ENCODE peak calls at places on chromosomes 7 and 10, in five cellular contexts. J is AG04450, U is PC-3, N is cardiac fibroblast, T is HFF-Myc. V is an unnamed sample.

GRCh38 chr10:50582061-50582460 is 41.7 kb downstream of the SGMS1 start:
- DNase-seq in J (no peak), U (no peak), N (no peak), T (no peak), V (peak)

GRCh38 chr7:38339953-38340819 is 66.8 kb upstream of the TARP start:
- DNase-seq in J (no peak), U (no peak), N (no peak), T (no peak), V (no peak)

GRCh38 chr7:125061776-125062397 is 132.3 kb upstream of the POT1 start:
- DNase-seq in J (no peak), U (peak), N (peak), T (no peak), V (no peak)

GRCh38 chr7:20331231-20331880 is 656 bp downstream of the ITGB8 start:
- DNase-seq in J (no peak), U (peak), N (peak), T (no peak), V (peak)

GRCh38 chr10:15879058-15879457 is 18.8 kb upstream of the MINDY3 start:
- DNase-seq in J (no peak), U (peak), N (peak), T (no peak), V (peak)

GRCh38 chr7:36563706-36564325 is 160.5 kb downstream of the AOAH start:
- DNase-seq in J (peak), U (no peak), N (peak), T (no peak), V (peak)

GRCh38 chr10:3274414-3274813 is 101.8 kb upstream of the PITRM1 start:
- DNase-seq in J (no peak), U (no peak), N (no peak), T (no peak), V (no peak)

GRCh38 chr10:90020506-90020905 is 319.1 kb downstream of the KIF20B start:
- DNase-seq in J (no peak), U (peak), N (no peak), T (no peak), V (no peak)

GRCh38 chr10:101995451-101996063 is 60.4 kb downstream of the ARMH3 start:
- DNase-seq in J (no peak), U (peak), N (peak), T (no peak), V (peak)

GRCh38 chr7:128217030-128217805 is 23.9 kb upstream of the LEP start:
- DNase-seq in J (no peak), U (peak), N (peak), T (no peak), V (peak)

DNA sequence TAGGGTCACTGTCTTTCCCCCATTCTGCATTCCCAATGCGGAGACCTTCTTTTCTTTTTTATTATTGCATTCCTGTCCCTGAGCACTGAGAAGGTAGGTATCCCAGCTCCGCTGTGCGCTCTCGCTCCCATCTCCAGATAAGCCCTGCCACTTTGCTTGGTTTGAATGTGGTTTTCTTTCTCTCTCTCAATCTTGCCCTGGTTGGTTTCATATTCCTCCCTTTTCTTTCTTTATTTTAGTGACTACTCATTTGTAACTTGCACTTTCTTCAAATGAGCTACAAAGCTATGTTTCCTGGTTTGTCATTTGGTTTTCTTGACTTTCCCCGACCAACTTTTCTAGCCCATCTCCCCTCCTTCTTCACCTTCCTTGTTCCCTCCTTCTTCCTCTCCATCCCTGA is 29.0 kb upstream of the HSPB1 start:
- DNase-seq in J (no peak), U (no peak), N (no peak), T (no peak), V (no peak)
- H3K4me3 ChIP-seq in J (no peak), U (no peak), N (no peak), T (no peak), V (no peak)

GRCh38 chr10:107025676-107026075 is 138.8 kb downstream of the SORCS1 start:
- DNase-seq in J (no peak), U (no peak), N (no peak), T (no peak), V (no peak)

GRCh38 chr10:107019154-107019553 is 145.4 kb downstream of the SORCS1 start:
- DNase-seq in J (no peak), U (peak), N (no peak), T (no peak), V (no peak)

GRCh38 chr10:107028249-107028648 is 136.3 kb downstream of the SORCS1 start:
- DNase-seq in J (no peak), U (no peak), N (no peak), T (no peak), V (no peak)

GRCh38 chr10:107022600-107023354 is 141.7 kb downstream of the SORCS1 start:
- DNase-seq in J (no peak), U (no peak), N (no peak), T (no peak), V (no peak)
- TF ChIP-seq CTCF in J (no peak), U (no peak), N (no peak), T (no peak), V (no peak)

GRCh38 chr7:135501402-135501801 is 8.5 kb downstream of the CNOT4 start:
- DNase-seq in J (no peak), U (peak), N (no peak), T (no peak), V (peak)
- H3K4me3 ChIP-seq in J (no peak), U (no peak), N (no peak), T (no peak), V (no peak)

GRCh38 chr7:100965723-100966541 is 3.4 kb upstream of the MUC12 start:
- DNase-seq in J (no peak), U (peak), N (peak), T (no peak), V (peak)

GRCh38 chr7:100965051-100965722 is 4.2 kb upstream of the MUC12 start:
- DNase-seq in J (no peak), U (no peak), N (no peak), T (no peak), V (no peak)

GRCh38 chr7:100967292-100967863 is 2.0 kb upstream of the MUC12 start:
- DNase-seq in J (no peak), U (no peak), N (no peak), T (no peak), V (no peak)

GRCh38 chr7:100968031-100968430 is 1.3 kb upstream of the MUC12 start:
- DNase-seq in J (no peak), U (no peak), N (no peak), T (no peak), V (no peak)

DNA sequence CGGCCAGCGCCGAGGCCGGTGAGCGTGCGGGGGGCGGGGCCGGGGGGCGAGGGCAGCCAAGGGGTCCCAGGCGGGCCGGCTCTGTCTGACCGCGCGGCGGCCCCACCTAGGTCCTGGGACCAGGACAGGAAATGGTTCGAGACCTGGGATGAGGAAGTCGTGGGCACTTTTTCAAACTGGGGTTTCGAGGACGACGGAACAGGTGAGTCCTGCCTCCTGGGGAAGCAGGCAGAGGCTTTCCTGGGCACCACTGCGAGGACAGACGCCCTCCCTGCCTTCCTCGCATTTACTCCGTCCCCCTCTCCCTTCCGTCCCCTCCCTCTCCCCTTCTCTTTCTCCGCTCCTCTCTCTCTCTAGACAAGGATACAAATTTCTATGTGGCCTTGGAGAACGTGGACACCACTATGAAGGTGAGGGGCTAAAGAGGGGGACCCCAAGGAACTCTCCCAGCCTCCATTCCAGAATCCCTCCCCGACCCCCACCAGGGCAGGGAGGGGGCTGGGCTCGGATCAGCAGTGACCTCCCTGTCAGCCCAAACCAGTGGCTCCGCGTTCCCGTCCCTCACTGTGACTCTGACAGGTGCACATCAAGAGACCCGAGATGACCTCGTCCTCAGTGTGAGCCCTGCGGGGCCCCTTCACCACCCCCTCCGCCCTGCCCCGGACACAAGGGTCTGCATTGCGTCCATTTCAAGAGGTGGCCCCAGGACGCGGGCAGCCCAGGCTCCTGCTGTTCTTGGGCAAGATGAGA is 2.6 kb upstream of the MUC12 start:
- DNase-seq in J (no peak), U (no peak), N (no peak), T (no peak), V (no peak)
- TF ChIP-seq CTCF in J (no peak), U (no peak), N (no peak), T (no peak), V (no peak)

DNA sequence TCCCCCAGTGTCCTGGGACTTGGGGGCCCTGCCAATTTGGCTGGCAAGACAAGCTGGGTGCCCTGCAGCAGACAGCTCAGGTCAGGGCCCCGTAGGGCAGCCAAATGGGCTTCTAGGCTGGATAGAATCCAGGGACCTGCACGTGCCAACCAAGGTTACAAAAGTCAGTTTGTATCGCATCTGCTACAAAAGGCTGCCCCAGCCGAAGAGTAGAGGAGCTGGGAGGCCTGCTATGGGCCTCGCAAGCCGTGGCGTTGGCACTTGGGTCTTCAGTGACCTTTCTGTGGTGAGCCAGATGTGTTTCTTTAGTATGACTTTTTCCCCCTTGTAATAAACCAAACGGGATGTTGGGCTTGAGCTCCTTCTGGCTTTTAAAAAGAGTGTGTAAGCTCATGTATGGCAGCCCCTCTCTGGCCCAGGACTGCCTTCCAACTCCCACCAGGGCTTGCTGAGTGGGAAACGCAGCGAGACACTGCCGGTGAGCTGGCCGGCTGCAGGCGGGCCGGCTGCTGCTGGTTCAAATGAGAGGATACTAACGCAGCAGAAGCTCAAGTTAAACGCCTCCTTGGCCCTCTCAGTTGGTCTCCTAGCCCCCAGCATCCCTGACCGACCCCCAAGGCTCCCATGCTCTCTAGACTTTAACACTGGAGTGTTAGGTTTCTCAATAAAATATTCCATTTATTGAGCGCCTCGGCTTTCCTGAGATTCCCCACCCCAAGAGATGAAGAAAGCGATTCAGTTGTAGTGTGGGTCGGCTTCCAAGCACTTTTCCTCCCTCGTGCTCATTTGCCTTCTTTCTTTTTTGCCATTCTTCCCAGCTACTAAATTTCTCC is 3.1 kb upstream of the HOXA10 start:
- DNase-seq in J (no peak), U (no peak), N (no peak), T (no peak), V (no peak)
- H3K4me3 ChIP-seq in J (no peak), U (peak), N (no peak), T (peak), V (peak)

DNA sequence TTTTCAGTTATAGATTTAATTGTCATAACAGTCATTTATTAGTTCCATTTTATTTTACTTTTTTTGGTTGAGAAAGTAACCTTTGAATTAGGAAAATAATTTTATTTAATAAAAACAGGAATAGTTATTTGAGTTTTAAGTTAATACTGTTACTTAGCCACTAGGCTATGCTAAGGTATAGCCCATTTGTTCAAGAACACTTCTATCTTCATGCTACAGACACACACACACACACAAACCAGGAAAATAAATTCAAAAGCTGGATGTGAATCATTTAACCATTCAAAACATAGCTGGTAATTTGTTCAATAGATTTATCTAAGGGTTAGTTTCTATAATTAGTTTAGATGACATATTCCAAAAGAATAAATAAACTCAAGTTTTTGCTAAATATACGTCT is 148.4 kb downstream of the RNF133 start:
- DNase-seq in J (no peak), U (peak), N (peak), T (no peak), V (peak)
- TF ChIP-seq CTCF in J (no peak), U (peak), N (peak), T (no peak), V (peak)

GRCh38 chr7:1862560-1862959 is 192.5 kb downstream of the ELFN1 start:
- DNase-seq in J (no peak), U (no peak), N (no peak), T (no peak), V (no peak)

GRCh38 chr7:1859266-1860035 is 189.4 kb downstream of the ELFN1 start:
- DNase-seq in J (no peak), U (no peak), N (no peak), T (no peak), V (no peak)

GRCh38 chr7:1864126-1864940 is 194.3 kb downstream of the ELFN1 start:
- DNase-seq in J (no peak), U (no peak), N (no peak), T (no peak), V (no peak)

GRCh38 chr7:1863091-1863900 is 193.2 kb downstream of the ELFN1 start:
- DNase-seq in J (no peak), U (no peak), N (no peak), T (no peak), V (no peak)

DNA sequence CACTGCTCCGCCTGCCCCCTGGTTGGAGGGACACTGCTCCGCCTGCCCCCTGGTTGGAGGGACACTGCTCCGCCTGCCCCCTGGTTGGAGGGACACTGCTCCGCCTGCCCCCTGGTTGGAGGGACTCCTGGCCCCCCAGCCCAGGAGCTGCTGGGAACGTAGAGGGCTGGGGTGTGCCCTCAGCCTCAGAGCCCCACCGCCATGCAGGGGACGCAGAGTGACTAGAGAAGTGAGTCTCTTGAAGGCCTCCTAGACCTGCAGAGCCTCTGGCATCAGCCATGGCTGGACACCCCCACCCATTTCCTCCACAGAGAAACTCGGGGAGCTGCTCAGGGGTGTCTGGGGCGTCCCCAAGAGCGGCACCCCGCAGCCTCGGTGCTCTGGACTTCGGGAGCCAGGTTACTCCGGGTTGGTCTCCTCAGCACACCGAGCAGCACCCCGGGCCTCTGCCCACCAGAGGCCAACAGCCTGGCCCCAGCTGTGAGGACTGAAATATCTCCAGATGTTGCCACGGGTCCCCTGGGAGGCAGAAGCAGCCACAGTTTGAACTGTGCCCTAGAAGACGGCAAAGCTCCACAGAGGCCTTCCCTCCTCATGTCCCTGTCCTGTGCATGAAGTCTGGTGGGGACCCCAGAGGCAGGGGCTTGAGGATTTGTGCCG is 191.9 kb downstream of the ELFN1 start:
- DNase-seq in J (no peak), U (no peak), N (no peak), T (no peak), V (no peak)
- H3K4me3 ChIP-seq in J (no peak), U (no peak), N (no peak), T (no peak), V (no peak)

GRCh38 chr10:29119374-29119773 is 169.5 kb upstream of the LYZL1 start:
- DNase-seq in J (no peak), U (peak), N (peak), T (no peak), V (peak)
- TF ChIP-seq CTCF in J (peak), U (peak), N (peak), T (peak), V (peak)

GRCh38 chr7:3922175-3922635 is 621.2 kb downstream of the SDK1 start:
- DNase-seq in J (peak), U (peak), N (peak), T (no peak), V (peak)
- H3K4me3 ChIP-seq in J (no peak), U (no peak), N (no peak), T (no peak), V (no peak)

GRCh38 chr10:46075869-46076268 is 29.8 kb upstream of the MSMB start:
- DNase-seq in J (no peak), U (no peak), N (no peak), T (no peak), V (no peak)
- TF ChIP-seq CTCF in J (no peak), U (no peak), N (no peak), T (no peak), V (no peak)

V was measured in AG10803.